ENCODE peak calls at places on chromosomes 16 and 17, in four cellular contexts. H, D, F and T are unnamed samples.

GRCh38 chr16:1680361-1680760 is 2.3 kb downstream of the JPT2 start:
- DNase-seq in D (no peak), H (no peak), F (no peak), T (no peak)

GRCh38 chr17:75109407-75110236 is at the start of gene ARMC7:
- DNase-seq in D (peak; percentile 81), H (peak; percentile 84), F (peak; percentile 91), T (peak; percentile 87)

GRCh38 chr17:81329279-81329926 is 34.3 kb upstream of the SLC38A10 start:
- DNase-seq in D (no peak), F (no peak), H (no peak), T (no peak)

GRCh38 chr17:17087424-17088103 is 45.3 kb downstream of the MPRIP start:
- DNase-seq in F (no peak), D (no peak), H (no peak), T (peak; percentile 13)

GRCh38 chr17:82029391-82029790 is 2.1 kb upstream of the RAC3 start:
- DNase-seq in F (no peak), H (no peak), D (no peak), T (no peak)

GRCh38 chr17:80005360-80006338 is 30.0 kb downstream of the TBC1D16 start:
- DNase-seq in F (peak; percentile 70), D (peak; percentile 24), H (no peak), T (peak; percentile 91)

GRCh38 chr17:2436516-2436915 is 35.7 kb upstream of the MNT start:
- DNase-seq in H (no peak), D (no peak), F (no peak), T (no peak)

GRCh38 chr17:74337834-74338500 is 11.9 kb downstream of the KIF19 start:
- DNase-seq in D (no peak), F (no peak), H (no peak), T (no peak)

GRCh38 chr16:73050115-73051099 is 2.5 kb upstream of the ZFHX3 start:
- DNase-seq in D (no peak), H (no peak), F (no peak), T (no peak)